ENCODE peak calls at places on chromosomes 5 and 9, in ten cellular contexts. L, Y, Z, M, X, W, K, C, F and I are unnamed samples.

GRCh38 chr5:153222956-153223355 is 267.5 kb upstream of the GRIA1 start:
- DNase-seq in L (no peak), Y (no peak), Z (no peak), M (no peak), X (peak), W (no peak), K (no peak), C (no peak), F (no peak), I (no peak)

GRCh38 chr5:4442221-4442620 is 697.9 kb upstream of the ADAMTS16 start:
- DNase-seq in L (no peak), Y (no peak), Z (no peak), M (no peak), X (no peak), W (no peak), K (no peak), C (no peak), F (no peak), I (no peak)

GRCh38 chr9:126431112-126431742 is 104.6 kb downstream of the MVB12B start:
- DNase-seq in L (no peak), Y (no peak), Z (no peak), M (no peak), X (no peak), W (no peak), K (no peak), C (no peak), F (no peak), I (no peak)

GRCh38 chr5:140108093-140109049 is 5.5 kb upstream of the PURA start:
- DNase-seq in L (no peak), Y (no peak), Z (peak), M (no peak), X (no peak), W (peak), K (peak), C (no peak), F (peak), I (no peak)

GRCh38 chr9:23821400-23822181 is 4.4 kb downstream of the ELAVL2 start:
- DNase-seq in L (no peak), Y (peak), Z (peak), M (no peak), X (peak), W (no peak), K (peak), C (no peak), F (no peak), I (no peak)

GRCh38 chr5:125043781-125044391 is 297.4 kb upstream of the ZNF608 start:
- DNase-seq in L (peak), Y (peak), Z (no peak), M (no peak), X (peak), W (peak), K (no peak), C (peak), F (no peak), I (peak)

GRCh38 chr9:108913391-108913790 is 20.5 kb downstream of the ELP1 start:
- DNase-seq in L (no peak), Y (no peak), Z (no peak), M (no peak), X (no peak), W (no peak), K (no peak), C (no peak), F (no peak), I (no peak)

GRCh38 chr5:106601605-106602004 is 1069.1 kb downstream of the EFNA5 start:
- DNase-seq in L (no peak), Y (no peak), Z (no peak), M (no peak), X (peak), W (no peak), K (no peak), C (no peak), F (peak), I (no peak)

GRCh38 chr9:30574355-30575151 is 1809.9 kb upstream of the ACO1 start:
- DNase-seq in L (no peak), Y (no peak), Z (peak), M (no peak), X (no peak), W (peak), K (peak), C (no peak), F (no peak), I (no peak)

GRCh38 chr5:179325296-179326031 is 19.8 kb downstream of the ADAMTS2 start:
- DNase-seq in L (no peak), Y (no peak), Z (peak), M (no peak), X (no peak), W (peak), K (peak), C (no peak), F (no peak), I (no peak)

GRCh38 chr5:61467766-61468482 is 135.9 kb downstream of the ZSWIM6 start:
- DNase-seq in L (no peak), Y (no peak), Z (no peak), M (no peak), X (peak), W (no peak), K (no peak), C (peak), F (no peak), I (peak)

GRCh38 chr5:65480306-65480865 is 1.3 kb downstream of the ADAMTS6 start:
- DNase-seq in L (peak), Y (peak), Z (no peak), M (peak), X (peak), W (peak), K (peak), C (peak), F (peak), I (peak)

DNA sequence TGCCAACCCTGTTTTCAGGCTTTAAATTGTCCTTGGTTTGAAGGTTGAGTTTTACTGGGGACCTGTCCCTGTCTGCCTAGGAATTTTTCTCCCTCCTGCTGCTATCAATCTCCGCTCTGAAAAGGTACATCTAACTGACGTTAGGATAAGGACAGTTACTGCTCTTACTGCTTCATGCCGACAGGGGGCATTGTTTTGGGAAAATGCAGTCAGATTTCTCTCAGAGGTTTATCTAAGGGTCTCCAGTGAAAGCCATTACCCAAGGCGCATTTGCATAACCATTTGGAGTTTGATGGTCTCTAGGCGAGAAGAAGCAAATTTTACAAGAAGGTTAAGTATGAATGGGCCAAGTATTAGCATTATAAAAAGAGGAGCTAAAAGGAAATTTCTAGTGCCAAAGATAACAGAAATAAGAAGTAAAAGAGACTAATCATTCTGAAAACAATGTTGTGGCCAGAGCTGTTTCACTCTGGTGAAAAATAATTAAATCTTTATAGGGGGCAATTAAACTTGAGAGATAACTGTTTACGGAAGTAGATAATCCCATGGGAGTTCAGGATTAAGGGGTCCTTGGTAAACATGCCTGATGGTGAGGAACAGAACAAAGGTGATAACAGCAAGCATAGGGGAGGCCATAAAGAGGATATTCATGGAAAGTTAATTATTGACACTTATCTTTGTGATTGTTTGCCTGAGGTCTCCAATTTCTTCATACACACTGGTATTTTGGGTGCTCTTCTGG is 605.0 kb downstream of the MTRR start:
- DNase-seq in L (no peak), Y (no peak), Z (peak), M (no peak), X (no peak), W (no peak), K (no peak), C (no peak), F (no peak), I (no peak)
- TF ChIP-seq CTCF in L (no peak), Y (no peak), Z (peak), M (no peak), X (no peak), W (no peak), K (no peak), C (no peak), F (no peak), I (peak)

GRCh38 chr9:136222166-136222895 is 17.4 kb upstream of the LHX3 start:
- DNase-seq in L (no peak), Y (no peak), Z (no peak), M (no peak), X (no peak), W (no peak), K (no peak), C (no peak), F (no peak), I (no peak)

GRCh38 chr9:136223871-136224640 is 19.1 kb upstream of the LHX3 start:
- DNase-seq in L (no peak), Y (no peak), Z (no peak), M (no peak), X (no peak), W (no peak), K (no peak), C (no peak), F (no peak), I (no peak)

GRCh38 chr9:136225366-136225747 is 20.3 kb downstream of the QSOX2 start:
- DNase-seq in L (no peak), Y (no peak), Z (no peak), M (no peak), X (no peak), W (no peak), K (peak), C (no peak), F (peak), I (no peak)

GRCh38 chr9:136220017-136220729 is 15.2 kb upstream of the LHX3 start:
- DNase-seq in L (no peak), Y (no peak), Z (no peak), M (no peak), X (peak), W (no peak), K (no peak), C (no peak), F (no peak), I (no peak)

GRCh38 chr9:136222896-136223266 is 18.0 kb upstream of the LHX3 start:
- DNase-seq in L (no peak), Y (no peak), Z (no peak), M (no peak), X (no peak), W (no peak), K (no peak), C (no peak), F (no peak), I (no peak)
- TF ChIP-seq CTCF in L (no peak), Y (no peak), Z (no peak), M (no peak), X (no peak), W (no peak), K (no peak), C (no peak), F (no peak), I (no peak)

GRCh38 chr5:77518304-77518703 is 26.2 kb upstream of the WDR41 start:
- DNase-seq in L (no peak), Y (no peak), Z (no peak), M (no peak), X (no peak), W (no peak), K (no peak), C (peak), F (peak), I (no peak)
- TF ChIP-seq CTCF in L (no peak), Y (no peak), Z (no peak), M (no peak), X (peak), W (no peak), K (no peak), C (peak), F (peak), I (peak)

GRCh38 chr9:105416840-105417239 is 31.0 kb upstream of the FSD1L start:
- DNase-seq in L (no peak), Y (no peak), Z (no peak), M (no peak), X (no peak), W (no peak), K (no peak), C (no peak), F (peak), I (no peak)

GRCh38 chr9:105415344-105415980 is 32.4 kb upstream of the FSD1L start:
- DNase-seq in L (no peak), Y (peak), Z (peak), M (peak), X (peak), W (no peak), K (no peak), C (peak), F (peak), I (no peak)

GRCh38 chr9:105418588-105419108 is 29.2 kb upstream of the FSD1L start:
- DNase-seq in L (no peak), Y (no peak), Z (no peak), M (no peak), X (no peak), W (no peak), K (no peak), C (no peak), F (no peak), I (no peak)

DNA sequence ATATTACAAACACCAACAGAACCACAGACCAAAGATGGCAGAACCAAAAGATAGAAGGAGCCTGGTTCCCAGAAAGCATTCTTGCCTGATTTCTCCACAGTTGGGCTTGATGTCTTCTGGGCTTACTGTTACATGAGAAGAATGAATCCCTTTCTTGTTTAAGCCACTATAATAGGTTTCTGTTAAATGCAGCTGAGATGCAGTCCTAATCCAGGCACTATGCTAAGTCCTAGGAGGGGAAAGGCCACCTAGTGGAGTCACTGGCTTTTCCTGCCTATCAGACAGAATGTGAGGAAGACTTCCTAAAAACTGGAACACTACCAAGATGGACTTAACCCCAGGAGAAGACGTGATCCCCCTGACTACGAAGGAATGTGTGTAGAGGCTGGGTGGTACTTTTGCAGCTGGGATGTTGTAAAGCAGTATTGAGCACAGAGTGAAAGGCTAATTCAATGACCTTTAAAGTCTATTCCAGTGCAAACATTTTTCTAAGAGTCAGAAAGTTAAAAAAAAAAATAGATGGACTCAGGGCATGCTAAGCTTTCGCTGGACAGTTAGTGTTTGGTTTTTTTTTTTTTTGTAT is 34.3 kb upstream of the FSD1L start:
- DNase-seq in L (no peak), Y (no peak), Z (no peak), M (no peak), X (peak), W (no peak), K (no peak), C (no peak), F (no peak), I (peak)
- TF ChIP-seq CTCF in L (no peak), Y (no peak), Z (no peak), M (peak), X (peak), W (no peak), K (no peak), C (peak), F (no peak), I (peak)

DNA sequence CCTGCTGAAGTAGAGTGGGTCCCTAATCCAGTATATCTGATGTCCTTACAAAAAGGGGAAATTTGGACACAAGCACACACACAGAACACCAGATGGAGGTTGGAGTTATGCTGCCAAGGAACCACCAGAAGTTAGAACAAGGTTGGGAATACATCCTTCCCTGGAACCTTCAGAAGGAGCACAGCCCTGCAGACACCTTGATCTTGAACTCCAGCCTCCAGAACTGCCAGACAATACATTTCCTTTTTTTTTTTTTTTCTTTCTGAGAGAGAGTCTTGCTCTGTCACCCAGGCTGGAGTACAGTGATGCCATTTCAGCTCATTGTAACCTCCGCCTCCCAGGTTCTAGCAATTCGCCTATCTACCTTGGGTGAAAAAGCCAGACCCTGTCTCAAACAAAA is 7.1 kb upstream of the ODF2 start:
- DNase-seq in L (no peak), Y (no peak), Z (no peak), M (no peak), X (no peak), W (no peak), K (no peak), C (no peak), F (no peak), I (no peak)
- TF ChIP-seq CTCF in L (no peak), Y (no peak), Z (no peak), M (no peak), X (no peak), W (no peak), K (no peak), C (no peak), F (no peak), I (no peak)

GRCh38 chr9:5263568-5264218 is 32.5 kb downstream of the INSL4 start:
- DNase-seq in L (no peak), Y (no peak), Z (no peak), M (no peak), X (peak), W (no peak), K (no peak), C (peak), F (peak), I (no peak)
- TF ChIP-seq CTCF in L (no peak), Y (no peak), Z (no peak), M (no peak), X (peak), W (peak), K (no peak), C (peak), F (peak), I (no peak)

GRCh38 chr5:82277987-82278710 is at the start of gene RPS23:
- DNase-seq in L (peak), Y (peak), Z (peak), M (peak), X (peak), W (peak), K (peak), C (peak), F (peak), I (peak)
- TF ChIP-seq CTCF in L (no peak), Y (no peak), Z (no peak), M (peak), X (no peak), W (no peak), K (no peak), C (no peak), F (no peak), I (no peak)